ENCODE peak calls at places on chromosomes 6 and 20, in four cellular contexts. D is GM06990, A is Peyer's patch, E is fibroblast of the aortic adventitia. Z is an unnamed sample.

GRCh38 chr20:2696646-2697045 is 4.1 kb downstream of the EBF4 start:
- DNase-seq in D (no peak), A (no peak), E (no peak), Z (no peak)

GRCh38 chr6:159102373-159103160 is 57.8 kb upstream of the TAGAP start:
- DNase-seq in D (no peak), A (no peak), E (no peak), Z (no peak)

GRCh38 chr20:19761853-19762252 is 3.8 kb downstream of the RIN2 start:
- DNase-seq in D (no peak), A (no peak), E (no peak), Z (no peak)

GRCh38 chr6:4496284-4496683 is 279.9 kb upstream of the CDYL start:
- DNase-seq in D (no peak), A (no peak), E (no peak), Z (no peak)

GRCh38 chr6:82877213-82878195 is 188.1 kb downstream of the UBE3D start:
- DNase-seq in D (no peak), A (no peak), E (peak), Z (no peak)

GRCh38 chr20:62219101-62219991 is 732 bp downstream of the HRH3 start:
- DNase-seq in D (no peak), A (no peak), E (no peak), Z (no peak)

GRCh38 chr6:117729613-117730012 is 54.3 kb downstream of the NUS1 start:
- DNase-seq in D (no peak), A (no peak), E (no peak), Z (no peak)

GRCh38 chr6:24996145-24996836 is 60.5 kb upstream of the RIPOR2 start:
- DNase-seq in D (no peak), A (no peak), E (no peak), Z (no peak)

GRCh38 chr6:8177721-8178120 is 75.4 kb upstream of the EEF1E1 start:
- DNase-seq in D (no peak), A (no peak), E (no peak), Z (no peak)

GRCh38 chr6:3913077-3913957 is 64.1 kb downstream of the FAM50B start:
- DNase-seq in D (no peak), A (no peak), E (peak), Z (no peak)

GRCh38 chr6:44004625-44005506 is 122.4 kb downstream of the MRPL14 start:
- DNase-seq in D (no peak), A (peak), E (peak), Z (no peak)

GRCh38 chr20:62977613-62978558 is 25.4 kb downstream of the SLC17A9 start:
- DNase-seq in D (peak), A (no peak), E (no peak), Z (peak)

GRCh38 chr6:112745765-112746164 is 398.6 kb downstream of the RFPL4B start:
- DNase-seq in D (no peak), A (no peak), E (no peak), Z (no peak)

GRCh38 chr20:6101346-6101745 is 21.5 kb downstream of the FERMT1 start:
- DNase-seq in D (no peak), A (no peak), E (no peak), Z (no peak)

GRCh38 chr20:34871966-34872603 is 571 bp downstream of the GGT7 start:
- DNase-seq in D (no peak), A (no peak), E (no peak), Z (peak)
- TF ChIP-seq CTCF in D (no peak), A (no peak), E (no peak), Z (no peak)

GRCh38 chr6:157984165-157984564 is 2.5 kb downstream of the SYNJ2 start:
- DNase-seq in D (no peak), A (peak), E (no peak), Z (no peak)

GRCh38 chr6:157983439-157984119 is 1.9 kb downstream of the SYNJ2 start:
- DNase-seq in D (no peak), A (peak), E (peak), Z (no peak)

GRCh38 chr6:157982297-157982579 is 575 bp downstream of the SYNJ2 start:
- DNase-seq in D (no peak), A (peak), E (peak), Z (peak)

GRCh38 chr6:157981395-157982296 is at the start of gene SYNJ2:
- DNase-seq in D (peak), A (peak), E (peak), Z (peak)

DNA sequence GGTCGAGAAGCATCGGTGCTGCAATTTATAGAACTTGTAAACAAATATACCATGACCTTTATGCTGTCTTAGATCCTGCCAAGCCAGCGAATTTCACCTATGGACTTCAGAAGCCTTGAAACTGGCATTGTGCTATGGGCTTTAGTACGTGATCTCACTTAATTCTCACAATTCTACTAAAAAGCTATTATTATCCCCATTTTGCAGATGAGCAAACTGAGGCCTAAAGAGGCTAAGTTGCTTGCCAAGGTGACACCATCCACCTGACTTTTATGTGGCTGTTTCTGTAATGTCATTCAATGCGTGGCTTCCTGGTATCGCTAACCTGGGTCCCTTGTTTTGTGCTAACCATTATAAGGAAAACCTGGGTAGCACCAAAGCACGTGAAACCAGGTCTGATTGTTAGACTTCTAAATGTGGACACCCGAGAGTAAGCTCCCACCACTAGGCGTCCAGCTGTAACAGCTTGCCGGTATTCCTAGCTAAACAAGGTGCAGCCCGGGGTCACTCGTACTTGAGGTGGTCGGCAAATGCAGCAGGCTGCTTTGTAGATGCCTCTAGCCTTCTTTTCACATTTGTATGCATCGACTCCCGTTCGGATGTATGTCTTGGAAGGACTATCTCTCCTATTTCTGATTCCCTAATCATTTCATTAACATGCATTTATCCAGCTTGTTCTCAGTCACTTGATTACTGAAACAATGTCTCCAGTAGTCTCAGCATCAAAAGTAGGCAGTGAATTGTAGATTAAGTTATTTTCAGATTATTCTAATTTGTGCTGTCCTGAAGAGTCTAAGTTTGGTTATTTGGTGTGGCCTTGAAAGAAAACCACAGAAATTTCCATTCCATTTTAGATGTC is 1.1 kb downstream of the SYNJ2 start:
- DNase-seq in D (no peak), A (peak), E (peak), Z (no peak)
- TF ChIP-seq CTCF in D (peak), A (peak), E (peak), Z (peak)

DNA sequence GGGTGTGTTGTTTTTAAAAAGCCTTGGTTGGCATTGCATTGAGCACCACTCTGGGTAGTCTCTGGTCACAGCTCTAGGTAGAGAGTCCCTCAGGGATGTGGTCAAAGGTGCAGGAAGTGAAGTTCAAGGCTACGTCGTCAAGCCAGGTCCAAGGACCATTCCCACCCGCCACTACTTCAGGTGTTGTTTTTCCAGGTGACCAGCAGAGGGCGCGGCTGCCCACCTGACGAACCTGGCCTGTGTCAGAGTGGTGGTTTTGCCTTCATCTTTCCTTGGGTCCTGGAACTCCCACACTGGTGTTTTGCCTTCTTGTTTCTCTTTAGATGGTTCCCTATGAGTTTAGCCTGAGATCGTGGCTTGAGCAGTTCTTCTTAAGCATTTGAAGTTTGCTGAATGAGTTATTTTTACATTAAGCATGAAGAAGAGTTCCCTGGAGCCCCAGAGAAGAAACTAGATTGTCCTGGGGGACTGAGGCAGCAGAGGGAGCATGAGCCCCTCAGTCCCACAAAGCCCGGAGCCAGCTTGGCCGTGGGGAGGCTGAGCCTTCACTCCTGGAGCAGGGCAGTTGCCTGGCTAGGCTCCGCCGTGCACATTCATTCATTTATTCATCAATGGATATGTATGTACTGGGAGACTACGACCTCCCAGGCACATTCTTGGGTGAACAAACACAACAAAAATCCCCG is 5.6 kb upstream of the PHACTR3 start:
- DNase-seq in D (no peak), A (no peak), E (peak), Z (peak)
- TF ChIP-seq CTCF in D (peak), A (peak), E (peak), Z (peak)

GRCh38 chr20:3767434-3768341 is at the start of gene ADISSP:
- DNase-seq in D (peak), A (peak), E (peak), Z (peak)
- TF ChIP-seq CTCF in D (peak), A (peak), E (no peak), Z (peak)

DNA sequence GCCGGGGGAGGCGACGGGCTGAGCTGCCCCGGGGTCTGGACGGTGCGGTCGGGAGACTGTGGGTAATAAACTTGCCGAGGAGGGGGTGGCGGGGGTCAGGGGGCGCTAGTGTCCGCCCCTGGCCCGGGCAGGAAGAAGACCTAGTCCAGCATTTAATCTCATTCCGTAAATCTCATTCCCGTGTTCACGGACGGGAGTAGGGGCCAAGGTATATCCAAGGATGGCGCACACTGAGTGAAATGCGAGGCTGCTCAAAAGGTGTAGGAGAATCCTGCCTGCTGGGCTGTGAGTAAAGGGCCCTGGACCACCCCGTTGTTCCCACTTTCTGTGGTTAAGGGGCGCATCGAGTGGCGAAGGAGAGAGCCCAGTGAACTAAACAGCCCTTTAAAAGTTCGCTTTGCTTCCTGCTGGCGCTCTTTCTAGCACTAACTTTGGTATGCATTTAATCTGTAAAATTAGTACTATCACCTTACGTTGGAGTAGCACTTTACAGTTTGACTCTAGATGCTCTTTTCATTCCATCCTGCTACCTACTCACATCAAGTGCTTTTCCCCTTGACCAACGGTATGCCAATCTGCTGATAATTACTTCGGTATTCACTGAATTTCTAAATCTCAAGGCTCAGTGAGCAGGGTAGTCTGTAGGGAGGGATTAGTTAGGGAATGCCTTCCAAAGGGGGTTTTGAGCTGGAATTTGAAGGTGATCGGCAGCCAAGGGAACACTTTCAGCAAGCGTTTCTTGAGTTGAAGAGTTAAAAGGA is 730 bp downstream of the PARD6B start:
- DNase-seq in D (no peak), A (no peak), E (no peak), Z (no peak)
- TF ChIP-seq CTCF in D (no peak), A (no peak), E (no peak), Z (no peak)

GRCh38 chr6:33199687-33200233 is 705 bp downstream of the RXRB start:
- DNase-seq in D (peak), A (peak), E (peak), Z (peak)
- TF ChIP-seq CTCF in D (no peak), A (no peak), E (no peak), Z (no peak)

DNA sequence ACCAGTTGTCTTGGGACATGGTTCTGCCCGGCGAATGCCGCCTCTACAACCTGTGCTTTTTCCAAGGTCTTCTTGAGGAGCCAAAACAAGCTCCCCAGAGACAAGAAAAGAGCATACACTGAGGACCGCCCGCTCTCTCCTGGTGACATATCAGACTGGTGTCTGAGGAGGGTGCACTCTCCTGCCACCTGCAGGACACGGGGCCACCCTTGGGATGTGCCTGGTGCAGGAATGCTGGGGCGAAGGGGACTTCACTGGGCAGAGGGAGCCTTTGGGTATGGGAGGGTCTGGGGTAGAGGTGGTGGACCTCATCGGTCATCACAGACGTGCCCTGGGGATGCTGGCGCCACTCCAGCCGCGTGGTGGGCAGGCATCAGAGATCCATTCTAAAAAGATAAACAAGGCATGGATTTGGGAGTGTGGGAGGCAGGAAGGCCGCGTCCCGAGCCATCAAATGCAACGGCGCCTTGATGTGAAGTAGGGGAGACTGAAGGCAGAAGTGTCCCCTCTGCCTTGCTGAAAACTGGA is 163.3 kb downstream of the CD83 start:
- DNase-seq in D (no peak), A (no peak), E (no peak), Z (no peak)
- TF ChIP-seq CTCF in D (peak), A (no peak), E (no peak), Z (no peak)

DNA sequence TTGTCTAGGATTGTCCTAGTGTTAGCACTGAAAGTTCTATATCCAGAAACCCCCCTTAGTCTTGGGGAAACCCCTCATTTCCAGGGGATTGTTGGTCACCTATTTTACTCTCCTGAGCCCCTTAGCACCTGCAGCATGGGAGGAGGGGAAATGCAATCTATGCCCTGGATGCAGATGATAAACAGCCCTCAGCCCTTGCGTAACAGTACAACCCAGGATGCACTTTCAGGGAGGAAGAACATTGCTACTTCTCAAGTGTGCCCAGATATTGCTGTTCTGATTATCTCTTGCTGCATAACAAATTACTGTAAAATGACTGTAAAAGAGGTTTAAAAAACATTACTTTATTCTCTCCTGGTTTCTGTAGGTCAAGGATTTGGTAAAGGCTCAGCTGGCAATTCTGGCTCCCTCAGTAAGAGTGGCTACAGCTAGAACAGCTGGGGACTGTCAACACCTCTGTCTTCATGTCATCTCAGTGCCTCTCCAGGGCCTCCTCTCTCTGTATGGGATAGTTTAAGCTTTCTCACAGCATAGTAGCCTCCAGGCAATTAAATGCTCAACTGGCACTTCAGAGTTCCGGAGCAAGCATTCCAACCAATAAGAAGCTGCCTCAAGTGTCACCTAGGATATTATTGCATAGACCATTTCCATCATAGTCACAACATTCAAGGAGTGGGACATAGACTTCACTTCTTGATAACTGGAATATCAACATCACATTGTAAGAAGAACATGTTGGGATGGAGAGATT is 117.8 kb upstream of the FOXO3 start:
- DNase-seq in D (no peak), A (no peak), E (no peak), Z (no peak)
- TF ChIP-seq CTCF in D (no peak), A (no peak), E (no peak), Z (no peak)

GRCh38 chr20:40268321-40269075 is 420.5 kb downstream of the MAFB start:
- DNase-seq in D (no peak), A (no peak), E (no peak), Z (no peak)

GRCh38 chr20:40262219-40262618 is 426.8 kb downstream of the MAFB start:
- DNase-seq in D (no peak), A (no peak), E (no peak), Z (no peak)

GRCh38 chr20:40265872-40266533 is 423.0 kb downstream of the MAFB start:
- DNase-seq in D (no peak), A (no peak), E (peak), Z (no peak)
- TF ChIP-seq CTCF in D (peak), A (peak), E (peak), Z (peak)